ENCODE peak calls at places on chromosomes 13 and 19, in five cellular contexts. One of them, this sample, is unnamed.
A peak's percentile ranks its signal among the peaks of the same experiment; 100 is the strongest.

GRCh38 chr19:10093295-10094186 is 7.4 kb downstream of the SHFL start:
- DNase-seq in activated naive CD4-positive, alpha-beta T cell treated with anti-CD3 and anti-CD28 coated beads, Interleukin-2, amount 10 ng/mL, durations not matched to agents 7 days and 5 days: no peak
- DNase-seq in caudate nucleus: no peak
- DNase-seq in brain pericyte: no peak
- DNase-seq in A172: no peak
- DNase-seq in this sample: peak; percentile 45

GRCh38 chr13:113226873-113227272 is 17.5 kb downstream of the CUL4A start:
- DNase-seq in activated naive CD4-positive, alpha-beta T cell treated with anti-CD3 and anti-CD28 coated beads, Interleukin-2, amount 10 ng/mL, durations not matched to agents 7 days and 5 days: no peak
- DNase-seq in caudate nucleus: no peak
- DNase-seq in brain pericyte: no peak
- DNase-seq in A172: no peak
- DNase-seq in this sample: no peak

GRCh38 chr19:41646589-41647204 is 19.8 kb upstream of the CEACAM4 start:
- DNase-seq in activated naive CD4-positive, alpha-beta T cell treated with anti-CD3 and anti-CD28 coated beads, Interleukin-2, amount 10 ng/mL, durations not matched to agents 7 days and 5 days: peak; percentile 60
- DNase-seq in caudate nucleus: no peak
- DNase-seq in brain pericyte: no peak
- DNase-seq in A172: no peak
- DNase-seq in this sample: no peak

GRCh38 chr13:72180253-72180952 is 313.4 kb upstream of the DACH1 start:
- DNase-seq in activated naive CD4-positive, alpha-beta T cell treated with anti-CD3 and anti-CD28 coated beads, Interleukin-2, amount 10 ng/mL, durations not matched to agents 7 days and 5 days: no peak
- DNase-seq in caudate nucleus: no peak
- DNase-seq in brain pericyte: no peak
- DNase-seq in A172: no peak
- DNase-seq in this sample: peak; percentile 75

GRCh38 chr13:78736142-78736541 is 77.2 kb upstream of the OBI1 start:
- DNase-seq in activated naive CD4-positive, alpha-beta T cell treated with anti-CD3 and anti-CD28 coated beads, Interleukin-2, amount 10 ng/mL, durations not matched to agents 7 days and 5 days: no peak
- DNase-seq in caudate nucleus: no peak
- DNase-seq in brain pericyte: no peak
- DNase-seq in A172: no peak
- DNase-seq in this sample: no peak

GRCh38 chr13:32187651-32188050 is 127.5 kb downstream of the ZAR1L start:
- DNase-seq in activated naive CD4-positive, alpha-beta T cell treated with anti-CD3 and anti-CD28 coated beads, Interleukin-2, amount 10 ng/mL, durations not matched to agents 7 days and 5 days: no peak
- DNase-seq in caudate nucleus: no peak
- DNase-seq in brain pericyte: no peak
- DNase-seq in A172: no peak
- DNase-seq in this sample: no peak

GRCh38 chr19:4067396-4068057 is 828 bp upstream of the ZBTB7A start:
- DNase-seq in activated naive CD4-positive, alpha-beta T cell treated with anti-CD3 and anti-CD28 coated beads, Interleukin-2, amount 10 ng/mL, durations not matched to agents 7 days and 5 days: peak; percentile 73
- DNase-seq in caudate nucleus: peak; percentile 48
- DNase-seq in brain pericyte: no peak
- DNase-seq in A172: no peak
- DNase-seq in this sample: no peak

GRCh38 chr13:54593504-54593903 is 1564.9 kb downstream of the OLFM4 start:
- DNase-seq in activated naive CD4-positive, alpha-beta T cell treated with anti-CD3 and anti-CD28 coated beads, Interleukin-2, amount 10 ng/mL, durations not matched to agents 7 days and 5 days: no peak
- DNase-seq in caudate nucleus: no peak
- DNase-seq in brain pericyte: no peak
- DNase-seq in A172: no peak
- DNase-seq in this sample: no peak

GRCh38 chr13:29684441-29684840 is 89.0 kb upstream of the SLC7A1 start:
- DNase-seq in activated naive CD4-positive, alpha-beta T cell treated with anti-CD3 and anti-CD28 coated beads, Interleukin-2, amount 10 ng/mL, durations not matched to agents 7 days and 5 days: no peak
- DNase-seq in caudate nucleus: no peak
- DNase-seq in brain pericyte: no peak
- DNase-seq in A172: peak; percentile 23
- DNase-seq in this sample: peak; percentile 71

GRCh38 chr13:40480012-40480914 is 186.2 kb downstream of the FOXO1 start:
- DNase-seq in activated naive CD4-positive, alpha-beta T cell treated with anti-CD3 and anti-CD28 coated beads, Interleukin-2, amount 10 ng/mL, durations not matched to agents 7 days and 5 days: peak; percentile 32
- DNase-seq in caudate nucleus: no peak
- DNase-seq in brain pericyte: no peak
- DNase-seq in A172: no peak
- DNase-seq in this sample: no peak

GRCh38 chr13:112247471-112248405 is 128.4 kb upstream of the SPACA7 start:
- DNase-seq in activated naive CD4-positive, alpha-beta T cell treated with anti-CD3 and anti-CD28 coated beads, Interleukin-2, amount 10 ng/mL, durations not matched to agents 7 days and 5 days: no peak
- DNase-seq in caudate nucleus: no peak
- DNase-seq in brain pericyte: no peak
- DNase-seq in A172: no peak
- DNase-seq in this sample: no peak

GRCh38 chr19:33275559-33275932 is 26.8 kb downstream of the CEBPA start:
- DNase-seq in activated naive CD4-positive, alpha-beta T cell treated with anti-CD3 and anti-CD28 coated beads, Interleukin-2, amount 10 ng/mL, durations not matched to agents 7 days and 5 days: no peak
- DNase-seq in caudate nucleus: no peak
- DNase-seq in brain pericyte: no peak
- DNase-seq in A172: no peak
- DNase-seq in this sample: no peak

GRCh38 chr19:50534478-50534877 is 20.8 kb upstream of the ASPDH start:
- DNase-seq in activated naive CD4-positive, alpha-beta T cell treated with anti-CD3 and anti-CD28 coated beads, Interleukin-2, amount 10 ng/mL, durations not matched to agents 7 days and 5 days: no peak
- DNase-seq in caudate nucleus: no peak
- DNase-seq in brain pericyte: no peak
- DNase-seq in A172: no peak
- DNase-seq in this sample: no peak

GRCh38 chr13:73140804-73141203 is 82.0 kb downstream of the KLF5 start:
- DNase-seq in activated naive CD4-positive, alpha-beta T cell treated with anti-CD3 and anti-CD28 coated beads, Interleukin-2, amount 10 ng/mL, durations not matched to agents 7 days and 5 days: no peak
- DNase-seq in caudate nucleus: no peak
- DNase-seq in brain pericyte: no peak
- DNase-seq in A172: no peak
- DNase-seq in this sample: no peak

GRCh38 chr13:95243207-95243606 is 58.0 kb downstream of the ABCC4 start:
- DNase-seq in activated naive CD4-positive, alpha-beta T cell treated with anti-CD3 and anti-CD28 coated beads, Interleukin-2, amount 10 ng/mL, durations not matched to agents 7 days and 5 days: no peak
- DNase-seq in caudate nucleus: no peak
- DNase-seq in brain pericyte: no peak
- DNase-seq in A172: no peak
- DNase-seq in this sample: no peak

This sample was measured in M059J.